ENCODE peak calls at places on chromosomes 3 and 15, in five cellular contexts. H, K, C, L and P are unnamed samples. For H3K9me3, the result is how much of the 10 kb centered on the place peaks cover.

GRCh38 chr3:192869131-192870027 is 48.3 kb downstream of the MB21D2 start:
- DNase-seq in C (peak), K (no peak), L (peak), H (no peak), P (no peak)

GRCh38 chr15:37100109-37100873 is at the start of gene MEIS2:
- DNase-seq in K (peak), L (peak), H (peak), C (peak), P (peak)

GRCh38 chr3:13308406-13308805 is 111.7 kb downstream of the NUP210 start:
- DNase-seq in C (peak), L (peak), K (peak), H (no peak), P (peak)

GRCh38 chr3:104178695-104179094 is 1188.0 kb upstream of the ALCAM start:
- DNase-seq in H (no peak), L (peak), K (no peak), C (no peak), P (no peak)

GRCh38 chr15:90664650-90665287 is 52.4 kb upstream of the BLM start:
- DNase-seq in C (peak), H (no peak), L (peak), K (peak), P (no peak)

GRCh38 chr3:150725548-150725947 is 21.8 kb upstream of the ERICH6 start:
- DNase-seq in K (peak), H (no peak), L (no peak), C (no peak), P (no peak)

GRCh38 chr3:9750556-9751411 is 1.0 kb downstream of the OGG1 start:
- DNase-seq in L (no peak), K (peak), C (peak), H (no peak), P (no peak)

GRCh38 chr3:53721187-53721946 is 124.9 kb downstream of the CHDH start:
- DNase-seq in H (no peak), L (no peak), C (peak), K (no peak), P (peak)

GRCh38 chr3:15071699-15072098 is 6.6 kb upstream of the MRPS25 start:
- DNase-seq in C (no peak), H (no peak), L (no peak), K (no peak), P (no peak)

GRCh38 chr15:37072181-37072580 is 28.2 kb downstream of the MEIS2 start:
- DNase-seq in H (no peak), L (no peak), K (no peak), C (peak), P (no peak)

GRCh38 chr3:149388001-149388435 is 10.6 kb upstream of the TM4SF1 start:
- DNase-seq in L (peak), H (no peak), K (no peak), C (peak), P (no peak)

GRCh38 chr3:134680796-134681526 is 30.1 kb upstream of the KY start:
- DNase-seq in L (no peak), K (no peak), C (no peak), H (no peak), P (no peak)

GRCh38 chr3:101671014-101671413 is 5.9 kb downstream of the ZBTB11 start:
- DNase-seq in L (no peak), H (no peak), K (no peak), C (no peak), P (no peak)

GRCh38 chr15:74584779-74585178 is 30.9 kb upstream of the CLK3 start:
- DNase-seq in K (no peak), L (no peak), H (no peak), C (no peak), P (no peak)

GRCh38 chr15:40233727-40234577 is 4.9 kb upstream of the PAK6 start:
- DNase-seq in K (no peak), C (no peak), H (no peak), L (peak), P (peak)

GRCh38 chr3:188507244-188507720 is 353.3 kb downstream of the LPP start:
- DNase-seq in L (peak), K (peak), H (no peak), C (peak), P (no peak)

GRCh38 chr15:40305281-40305680 is 2.5 kb downstream of the PLCB2 start:
- DNase-seq in C (no peak), L (no peak), K (no peak), H (no peak), P (no peak)

GRCh38 chr3:163490119-163490518 is 1588.2 kb downstream of the SI start:
- DNase-seq in K (peak), H (no peak), L (no peak), C (no peak), P (peak)

GRCh38 chr3:135964160-135964955 is 1.2 kb upstream of the PPP2R3A start:
- DNase-seq in C (no peak), H (no peak), K (no peak), L (no peak), P (no peak)

GRCh38 chr15:27679621-27680521 is 419.2 kb downstream of the OCA2 start:
- DNase-seq in K (no peak), C (no peak), L (no peak), H (no peak), P (peak)

GRCh38 chr3:51962854-51963530 is 4.3 kb downstream of the PCBP4 start:
- DNase-seq in K (no peak), H (no peak), C (peak), L (no peak), P (peak)

GRCh38 chr15:20340331-20340811 is 201.2 kb downstream of the GOLGA6L6 start:
- DNase-seq in K (no peak), H (no peak), L (peak), C (peak), P (peak)

GRCh38 chr3:46892285-46893145 is 15.0 kb downstream of the PTH1R start:
- DNase-seq in C (peak), H (no peak), L (peak), K (no peak), P (peak)

GRCh38 chr15:29871401-29871800 is 49.1 kb upstream of the TJP1 start:
- DNase-seq in K (no peak), L (no peak), H (no peak), C (no peak), P (no peak)

GRCh38 chr3:153096611-153097200 is 65.3 kb upstream of the RAP2B start:
- DNase-seq in C (peak), L (no peak), H (no peak), K (no peak), P (no peak)

GRCh38 chr3:155995525-155996370 is 124.6 kb upstream of the KCNAB1 start:
- DNase-seq in C (peak), H (no peak), L (peak), K (peak), P (no peak)

GRCh38 chr3:85159376-85159775 is 200.6 kb downstream of the CADM2 start:
- DNase-seq in C (no peak), L (no peak), H (no peak), K (no peak), P (no peak)

GRCh38 chr3:27368831-27369607 is at the start of gene NEK10:
- DNase-seq in H (peak), K (peak), L (no peak), C (peak), P (peak)
- H3K9ac ChIP-seq in H (peak), K (peak), L (peak), C (no peak), P (no peak)

GRCh38 chr15:89654311-89654761 is 931 bp downstream of the KIF7 start:
- DNase-seq in H (no peak), K (no peak), L (peak), C (peak), P (peak)
- H3K4me3 ChIP-seq in H (peak), K (peak), L (peak), C (peak), P (peak)

GRCh38 chr15:22231603-22232002 is 151.3 kb downstream of the OR4M2 start:
- DNase-seq in K (no peak), H (no peak), C (no peak), L (no peak), P (no peak)
- H3K9me3 ChIP-seq in K (under half), H (under half), C (half or more), L (under half), P (half or more)

GRCh38 chr3:73030073-73030597 is 31.3 kb upstream of the EBLN2 start:
- DNase-seq in C (no peak), K (no peak), L (no peak), H (no peak), P (no peak)
- H3K9ac ChIP-seq in C (no peak), K (no peak), L (peak), H (no peak), P (no peak)

GRCh38 chr15:42510258-42511009 is 15.0 kb downstream of the SNAP23 start:
- DNase-seq in C (no peak), K (no peak), L (no peak), H (no peak), P (no peak)
- H3K4me3 ChIP-seq in C (no peak), K (no peak), L (peak), H (no peak), P (no peak)

DNA sequence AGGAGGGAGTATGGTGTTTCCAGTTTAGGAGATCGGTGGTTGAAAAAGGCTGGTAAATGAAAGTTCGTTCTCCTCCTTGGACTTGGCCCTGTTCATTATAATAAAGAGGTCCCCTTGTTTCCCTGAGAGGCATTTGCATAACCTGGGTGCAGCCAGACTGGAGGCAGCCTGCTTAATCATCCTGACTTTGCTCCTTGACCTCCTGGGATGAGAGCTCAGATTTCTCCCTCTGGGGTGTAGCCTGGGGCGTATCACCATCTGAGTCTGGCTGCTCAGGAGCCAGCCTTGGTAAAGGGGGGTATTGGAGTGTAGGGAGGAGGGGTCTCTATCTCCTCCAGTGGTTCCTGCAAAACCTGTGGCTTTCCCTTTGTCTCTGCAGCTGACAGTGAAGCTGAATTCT is 21.3 kb upstream of the ACAD9 start:
- DNase-seq in C (no peak), K (no peak), L (peak), H (no peak), P (no peak)
- H3K9me3 ChIP-seq in C (under half), K (half or more), L (under half), H (under half), P (half or more)